ENCODE peak calls at places on chromosomes 6 and 20, in six cellular contexts. One of them, this sample, is unnamed.

GRCh38 chr6:153104220-153104619 is 26.9 kb downstream of the RGS17 start:
- DNase-seq in left lung: no peak
- DNase-seq in dorsolateral prefrontal cortex: no peak
- DNase-seq in testis: no peak
- DNase-seq in IMR-90: no peak
- DNase-seq in epithelial cell of esophagus: no peak
- DNase-seq in this sample: no peak

GRCh38 chr20:41692479-41693135 is 74.4 kb upstream of the CHD6 start:
- DNase-seq in testis: peak
- DNase-seq in IMR-90: peak
- DNase-seq in left lung: peak
- DNase-seq in epithelial cell of esophagus: peak
- DNase-seq in dorsolateral prefrontal cortex: peak
- DNase-seq in this sample: peak

GRCh38 chr20:35329435-35330139 is 37.4 kb upstream of the FAM83C start:
- DNase-seq in testis: no peak
- DNase-seq in IMR-90: peak
- DNase-seq in dorsolateral prefrontal cortex: no peak
- DNase-seq in left lung: no peak
- DNase-seq in epithelial cell of esophagus: peak
- DNase-seq in this sample: peak

GRCh38 chr20:31617432-31618104 is 12.5 kb downstream of the ID1 start:
- DNase-seq in dorsolateral prefrontal cortex: no peak
- DNase-seq in epithelial cell of esophagus: no peak
- DNase-seq in left lung: no peak
- DNase-seq in testis: no peak
- DNase-seq in IMR-90: no peak
- DNase-seq in this sample: no peak

GRCh38 chr6:22383016-22383415 is 86.2 kb upstream of the PRL start:
- DNase-seq in dorsolateral prefrontal cortex: no peak
- DNase-seq in IMR-90: no peak
- DNase-seq in epithelial cell of esophagus: no peak
- DNase-seq in testis: no peak
- DNase-seq in left lung: no peak
- DNase-seq in this sample: no peak

GRCh38 chr6:46772038-46772437 is 21.2 kb upstream of the MEP1A start:
- DNase-seq in IMR-90: no peak
- DNase-seq in testis: no peak
- DNase-seq in epithelial cell of esophagus: no peak
- DNase-seq in left lung: no peak
- DNase-seq in dorsolateral prefrontal cortex: no peak
- DNase-seq in this sample: no peak

GRCh38 chr6:99613398-99613704 is 6.7 kb downstream of the PRDM13 start:
- DNase-seq in testis: peak
- DNase-seq in left lung: no peak
- DNase-seq in epithelial cell of esophagus: peak
- DNase-seq in dorsolateral prefrontal cortex: no peak
- DNase-seq in IMR-90: peak
- DNase-seq in this sample: peak

GRCh38 chr6:25866011-25866410 is 8.0 kb downstream of the SLC17A3 start:
- DNase-seq in left lung: no peak
- DNase-seq in testis: no peak
- DNase-seq in dorsolateral prefrontal cortex: no peak
- DNase-seq in epithelial cell of esophagus: no peak
- DNase-seq in IMR-90: no peak
- DNase-seq in this sample: no peak

GRCh38 chr6:127586372-127586771 is 9.4 kb downstream of the C6orf58 start:
- DNase-seq in dorsolateral prefrontal cortex: no peak
- DNase-seq in epithelial cell of esophagus: peak
- DNase-seq in testis: no peak
- DNase-seq in IMR-90: no peak
- DNase-seq in left lung: no peak
- DNase-seq in this sample: no peak

GRCh38 chr6:168268755-168269154 is 50.8 kb downstream of the DACT2 start:
- DNase-seq in left lung: no peak
- DNase-seq in epithelial cell of esophagus: no peak
- DNase-seq in IMR-90: no peak
- DNase-seq in dorsolateral prefrontal cortex: no peak
- DNase-seq in testis: no peak
- DNase-seq in this sample: no peak

GRCh38 chr20:16059841-16060240 is 513.4 kb downstream of the KIF16B start:
- DNase-seq in epithelial cell of esophagus: no peak
- DNase-seq in IMR-90: no peak
- DNase-seq in testis: no peak
- DNase-seq in dorsolateral prefrontal cortex: no peak
- DNase-seq in left lung: no peak
- DNase-seq in this sample: no peak

GRCh38 chr20:24692429-24693190 is 223.2 kb downstream of the SYNDIG1 start:
- DNase-seq in left lung: peak
- DNase-seq in testis: peak
- DNase-seq in dorsolateral prefrontal cortex: no peak
- DNase-seq in epithelial cell of esophagus: no peak
- DNase-seq in IMR-90: no peak
- DNase-seq in this sample: no peak

DNA sequence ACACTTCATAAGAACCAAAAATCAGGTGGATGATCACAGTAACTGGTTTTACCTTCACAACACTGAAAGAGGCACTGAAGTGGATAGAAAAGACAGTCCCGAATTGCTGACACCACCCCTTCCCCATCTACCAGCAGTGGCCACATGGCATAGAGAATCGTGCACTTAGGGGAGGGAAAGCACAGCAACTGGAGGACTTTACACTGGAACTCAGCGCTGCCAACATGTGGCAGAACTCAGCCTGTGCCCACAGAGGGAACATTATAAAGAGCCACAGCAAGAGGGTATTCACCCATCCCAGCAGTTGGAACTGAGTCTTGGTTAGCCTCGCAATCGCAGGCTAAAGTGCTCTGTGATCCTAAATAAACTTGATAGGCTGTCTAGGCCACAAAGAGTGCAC is 6.5 kb upstream of the KIAA1586 start:
- DNase-seq in IMR-90: no peak
- DNase-seq in testis: no peak
- DNase-seq in dorsolateral prefrontal cortex: no peak
- DNase-seq in left lung: no peak
- DNase-seq in epithelial cell of esophagus: peak
- DNase-seq in this sample: no peak
- TF ChIP-seq CTCF in IMR-90: no peak
- TF ChIP-seq CTCF in testis: no peak
- TF ChIP-seq CTCF in dorsolateral prefrontal cortex: no peak
- TF ChIP-seq CTCF in left lung: no peak
- TF ChIP-seq CTCF in epithelial cell of esophagus: peak
- TF ChIP-seq CTCF in this sample: no peak

GRCh38 chr6:42984001-42984923 is at the start of gene PPP2R5D:
- DNase-seq in epithelial cell of esophagus: peak
- DNase-seq in dorsolateral prefrontal cortex: peak
- DNase-seq in left lung: peak
- DNase-seq in IMR-90: peak
- DNase-seq in testis: peak
- DNase-seq in this sample: peak
- TF ChIP-seq CTCF in epithelial cell of esophagus: no peak
- TF ChIP-seq CTCF in dorsolateral prefrontal cortex: no peak
- TF ChIP-seq CTCF in left lung: no peak
- TF ChIP-seq CTCF in IMR-90: no peak
- TF ChIP-seq CTCF in testis: peak
- TF ChIP-seq CTCF in this sample: no peak

GRCh38 chr20:2798814-2799213 is 1.6 kb downstream of the CPXM1 start:
- DNase-seq in testis: no peak
- DNase-seq in epithelial cell of esophagus: no peak
- DNase-seq in left lung: no peak
- DNase-seq in IMR-90: peak
- DNase-seq in dorsolateral prefrontal cortex: no peak
- DNase-seq in this sample: no peak

GRCh38 chr20:2799271-2799670 is 1.2 kb downstream of the CPXM1 start:
- DNase-seq in epithelial cell of esophagus: no peak
- DNase-seq in dorsolateral prefrontal cortex: no peak
- DNase-seq in left lung: no peak
- DNase-seq in IMR-90: no peak
- DNase-seq in testis: no peak
- DNase-seq in this sample: no peak

GRCh38 chr20:2801459-2801728 is 967 bp upstream of the CPXM1 start:
- DNase-seq in testis: no peak
- DNase-seq in epithelial cell of esophagus: no peak
- DNase-seq in left lung: no peak
- DNase-seq in IMR-90: no peak
- DNase-seq in dorsolateral prefrontal cortex: no peak
- DNase-seq in this sample: no peak

GRCh38 chr20:2799688-2800589 is 488 bp downstream of the CPXM1 start:
- DNase-seq in IMR-90: peak
- DNase-seq in dorsolateral prefrontal cortex: no peak
- DNase-seq in left lung: no peak
- DNase-seq in epithelial cell of esophagus: no peak
- DNase-seq in testis: no peak
- DNase-seq in this sample: peak

GRCh38 chr20:2800590-2801458 is at the start of gene CPXM1:
- DNase-seq in IMR-90: no peak
- DNase-seq in left lung: no peak
- DNase-seq in dorsolateral prefrontal cortex: no peak
- DNase-seq in testis: no peak
- DNase-seq in epithelial cell of esophagus: no peak
- DNase-seq in this sample: peak
- TF ChIP-seq CTCF in IMR-90: no peak
- TF ChIP-seq CTCF in left lung: no peak
- TF ChIP-seq CTCF in dorsolateral prefrontal cortex: no peak
- TF ChIP-seq CTCF in testis: no peak
- TF ChIP-seq CTCF in epithelial cell of esophagus: no peak
- TF ChIP-seq CTCF in this sample: peak

GRCh38 chr6:135180458-135181332 is at the start of gene MYB:
- DNase-seq in testis: peak
- DNase-seq in dorsolateral prefrontal cortex: peak
- DNase-seq in IMR-90: peak
- DNase-seq in left lung: peak
- DNase-seq in epithelial cell of esophagus: peak
- DNase-seq in this sample: peak

GRCh38 chr6:135181333-135182119 is 418 bp downstream of the MYB start:
- DNase-seq in epithelial cell of esophagus: peak
- DNase-seq in left lung: no peak
- DNase-seq in testis: no peak
- DNase-seq in dorsolateral prefrontal cortex: no peak
- DNase-seq in IMR-90: no peak
- DNase-seq in this sample: peak

GRCh38 chr6:135183532-135184440 is 2.7 kb downstream of the MYB start:
- DNase-seq in IMR-90: peak
- DNase-seq in testis: peak
- DNase-seq in dorsolateral prefrontal cortex: no peak
- DNase-seq in epithelial cell of esophagus: peak
- DNase-seq in left lung: peak
- DNase-seq in this sample: peak

GRCh38 chr6:135182120-135182992 is 1.2 kb downstream of the MYB start:
- DNase-seq in IMR-90: no peak
- DNase-seq in left lung: peak
- DNase-seq in dorsolateral prefrontal cortex: no peak
- DNase-seq in epithelial cell of esophagus: no peak
- DNase-seq in testis: no peak
- DNase-seq in this sample: peak

GRCh38 chr6:135182993-135183531 is 2.0 kb downstream of the MYB start:
- DNase-seq in epithelial cell of esophagus: peak
- DNase-seq in dorsolateral prefrontal cortex: no peak
- DNase-seq in IMR-90: no peak
- DNase-seq in left lung: peak
- DNase-seq in testis: peak
- DNase-seq in this sample: no peak
- TF ChIP-seq CTCF in epithelial cell of esophagus: no peak
- TF ChIP-seq CTCF in dorsolateral prefrontal cortex: no peak
- TF ChIP-seq CTCF in IMR-90: no peak
- TF ChIP-seq CTCF in left lung: no peak
- TF ChIP-seq CTCF in testis: no peak
- TF ChIP-seq CTCF in this sample: peak

GRCh38 chr6:7143161-7143974 is 35.6 kb downstream of the RREB1 start:
- DNase-seq in epithelial cell of esophagus: no peak
- DNase-seq in left lung: no peak
- DNase-seq in IMR-90: no peak
- DNase-seq in testis: peak
- DNase-seq in dorsolateral prefrontal cortex: peak
- DNase-seq in this sample: peak
- TF ChIP-seq CTCF in epithelial cell of esophagus: no peak
- TF ChIP-seq CTCF in left lung: no peak
- TF ChIP-seq CTCF in IMR-90: peak
- TF ChIP-seq CTCF in testis: no peak
- TF ChIP-seq CTCF in dorsolateral prefrontal cortex: peak
- TF ChIP-seq CTCF in this sample: peak

GRCh38 chr6:83908813-83909212 is 49.3 kb downstream of the CYB5R4 start:
- DNase-seq in IMR-90: peak
- DNase-seq in dorsolateral prefrontal cortex: no peak
- DNase-seq in epithelial cell of esophagus: peak
- DNase-seq in left lung: no peak
- DNase-seq in testis: no peak
- DNase-seq in this sample: no peak
- TF ChIP-seq CTCF in IMR-90: no peak
- TF ChIP-seq CTCF in dorsolateral prefrontal cortex: no peak
- TF ChIP-seq CTCF in epithelial cell of esophagus: no peak
- TF ChIP-seq CTCF in left lung: no peak
- TF ChIP-seq CTCF in testis: no peak
- TF ChIP-seq CTCF in this sample: no peak

GRCh38 chr6:139250296-139251274 is 41.2 kb downstream of the TXLNB start:
- DNase-seq in epithelial cell of esophagus: peak
- DNase-seq in left lung: peak
- DNase-seq in testis: peak
- DNase-seq in dorsolateral prefrontal cortex: peak
- DNase-seq in IMR-90: peak
- DNase-seq in this sample: peak
- TF ChIP-seq CTCF in epithelial cell of esophagus: peak
- TF ChIP-seq CTCF in left lung: peak
- TF ChIP-seq CTCF in testis: peak
- TF ChIP-seq CTCF in dorsolateral prefrontal cortex: peak
- TF ChIP-seq CTCF in IMR-90: peak
- TF ChIP-seq CTCF in this sample: peak

DNA sequence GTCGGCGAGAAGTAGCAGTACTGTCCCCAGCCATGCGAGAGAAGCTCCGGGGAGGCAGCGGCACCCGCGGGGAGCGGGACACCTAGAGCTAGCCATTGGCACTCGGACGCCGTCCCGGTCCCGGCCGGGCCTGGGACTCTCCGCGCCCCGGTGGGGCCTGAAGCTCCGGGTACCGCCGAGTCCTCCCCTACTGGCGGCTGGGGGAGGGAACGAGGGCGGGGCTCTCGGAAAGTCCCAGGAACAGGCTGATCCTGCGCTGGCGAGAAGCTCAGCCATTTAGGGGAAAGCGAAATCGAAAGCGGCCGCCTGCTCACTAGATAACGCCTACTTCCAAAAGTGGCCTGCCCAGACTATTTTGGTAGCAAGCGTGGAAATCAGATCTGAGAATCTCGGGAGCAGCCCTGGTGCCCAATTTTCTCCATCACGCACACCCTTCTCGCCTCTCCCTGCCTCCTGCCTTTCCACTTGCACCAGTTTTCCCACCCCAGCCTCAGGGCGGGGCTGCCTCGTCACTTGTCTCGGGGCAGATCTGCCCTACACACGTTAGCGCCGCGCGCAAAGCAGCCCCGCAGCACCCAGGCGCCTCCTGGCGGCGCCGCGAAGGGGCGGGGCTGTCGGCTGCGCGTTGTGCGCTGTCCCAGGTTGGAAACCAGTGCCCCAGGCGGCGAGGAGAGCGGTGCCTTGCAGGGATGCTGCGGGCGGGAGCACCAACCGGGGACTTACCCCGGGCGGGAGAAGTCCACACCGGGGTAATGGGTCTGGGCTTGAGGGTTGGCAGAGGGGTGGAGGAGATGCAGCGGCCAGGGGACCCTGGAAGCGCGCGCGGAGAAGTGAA is at the start of the genes PSMB9 and TAP1:
- DNase-seq in left lung: peak
- DNase-seq in dorsolateral prefrontal cortex: peak
- DNase-seq in epithelial cell of esophagus: peak
- DNase-seq in testis: peak
- DNase-seq in IMR-90: peak
- DNase-seq in this sample: peak
- TF ChIP-seq CTCF in left lung: peak
- TF ChIP-seq CTCF in dorsolateral prefrontal cortex: peak
- TF ChIP-seq CTCF in epithelial cell of esophagus: peak
- TF ChIP-seq CTCF in testis: peak
- TF ChIP-seq CTCF in IMR-90: peak
- TF ChIP-seq CTCF in this sample: peak

This sample was measured in neural crest cell.